ENCODE peak calls at places on chromosome 2, in six cellular contexts. X, U, M, Q, C and N are unnamed samples.

GRCh38 chr2:64203131-64204005 is 59.1 kb upstream of the PELI1 start:
- DNase-seq in X (no peak), C (no peak), M (no peak), U (no peak), Q (no peak), N (peak)

GRCh38 chr2:32061973-32062861 is 1.1 kb upstream of the SPAST start:
- DNase-seq in U (peak), X (no peak), C (peak), Q (no peak), M (peak), N (peak)

GRCh38 chr2:11749646-11750349 is 3.4 kb downstream of the LPIN1 start:
- DNase-seq in C (no peak), M (no peak), Q (no peak), X (no peak), U (no peak), N (peak)

GRCh38 chr2:27100036-27100435 is 13.5 kb downstream of the KHK start:
- DNase-seq in X (no peak), C (no peak), Q (no peak), M (no peak), U (no peak), N (no peak)

GRCh38 chr2:220162320-220162719 is 534.9 kb downstream of the SLC4A3 start:
- DNase-seq in X (no peak), Q (no peak), M (no peak), C (no peak), U (no peak), N (peak)

GRCh38 chr2:24832991-24833671 is 39.9 kb downstream of the CENPO start:
- DNase-seq in X (peak), C (no peak), U (no peak), Q (no peak), M (no peak), N (no peak)

GRCh38 chr2:79717364-79718007 is 204.6 kb downstream of the CTNNA2 start:
- DNase-seq in C (no peak), X (no peak), Q (no peak), U (no peak), M (no peak), N (peak)

GRCh38 chr2:43051316-43051715 is 175.1 kb downstream of the ZFP36L2 start:
- DNase-seq in X (peak), C (no peak), M (no peak), Q (no peak), U (no peak), N (peak)